ENCODE peak calls at places on chromosomes 6 and 20, in five cellular contexts. One of them, this sample, is unnamed.

GRCh38 chr20:60201198-60201597 is 243.0 kb downstream of the CDH26 start:
- DNase-seq in hepatocyte: no peak
- DNase-seq in lower lobe of right lung: no peak
- DNase-seq in breast epithelium: no peak
- DNase-seq in mammary epithelial cell: no peak
- DNase-seq in this sample: no peak

GRCh38 chr6:121436172-121436965 is 923 bp downstream of the GJA1 start:
- DNase-seq in hepatocyte: peak; percentile 14
- DNase-seq in lower lobe of right lung: no peak
- DNase-seq in breast epithelium: no peak
- DNase-seq in mammary epithelial cell: no peak
- DNase-seq in this sample: no peak

GRCh38 chr6:27178001-27178730 is 69.3 kb upstream of the PRSS16 start:
- DNase-seq in hepatocyte: peak; percentile 78
- DNase-seq in lower lobe of right lung: no peak
- DNase-seq in breast epithelium: no peak
- DNase-seq in mammary epithelial cell: peak; percentile 85
- DNase-seq in this sample: peak; percentile 87

GRCh38 chr6:119322715-119323350 is 26.7 kb downstream of the MAN1A1 start:
- DNase-seq in hepatocyte: no peak
- DNase-seq in lower lobe of right lung: no peak
- DNase-seq in breast epithelium: no peak
- DNase-seq in mammary epithelial cell: no peak
- DNase-seq in this sample: no peak

GRCh38 chr6:15312500-15312899 is 66.6 kb downstream of the JARID2 start:
- DNase-seq in hepatocyte: no peak
- DNase-seq in lower lobe of right lung: no peak
- DNase-seq in breast epithelium: no peak
- DNase-seq in mammary epithelial cell: no peak
- DNase-seq in this sample: no peak

GRCh38 chr6:35757461-35758123 is 18.8 kb upstream of the CLPSL2 start:
- DNase-seq in hepatocyte: peak; percentile 54
- DNase-seq in lower lobe of right lung: no peak
- DNase-seq in breast epithelium: no peak
- DNase-seq in mammary epithelial cell: no peak
- DNase-seq in this sample: peak; percentile 86

GRCh38 chr20:40532103-40532502 is 156.9 kb downstream of the MAFB start:
- DNase-seq in hepatocyte: no peak
- DNase-seq in lower lobe of right lung: no peak
- DNase-seq in breast epithelium: no peak
- DNase-seq in mammary epithelial cell: peak; percentile 32
- DNase-seq in this sample: peak; percentile 82

GRCh38 chr20:62933966-62934365 is 4.0 kb upstream of the GID8 start:
- DNase-seq in hepatocyte: no peak
- DNase-seq in lower lobe of right lung: peak; percentile 15
- DNase-seq in breast epithelium: no peak
- DNase-seq in mammary epithelial cell: no peak
- DNase-seq in this sample: peak; percentile 42

GRCh38 chr6:112939543-112939942 is 592.4 kb downstream of the RFPL4B start:
- DNase-seq in hepatocyte: no peak
- DNase-seq in lower lobe of right lung: no peak
- DNase-seq in breast epithelium: no peak
- DNase-seq in mammary epithelial cell: no peak
- DNase-seq in this sample: no peak

GRCh38 chr6:6701864-6702263 is 113.3 kb downstream of the LY86 start:
- DNase-seq in hepatocyte: no peak
- DNase-seq in lower lobe of right lung: peak; percentile 54
- DNase-seq in breast epithelium: no peak
- DNase-seq in mammary epithelial cell: no peak
- DNase-seq in this sample: no peak

GRCh38 chr6:132725471-132725870 is 11.6 kb upstream of the VNN1 start:
- DNase-seq in hepatocyte: no peak
- DNase-seq in lower lobe of right lung: no peak
- DNase-seq in breast epithelium: no peak
- DNase-seq in mammary epithelial cell: no peak
- DNase-seq in this sample: no peak

GRCh38 chr6:13716955-13717295 is 5.3 kb upstream of the RANBP9 start:
- DNase-seq in hepatocyte: no peak
- DNase-seq in lower lobe of right lung: no peak
- DNase-seq in breast epithelium: no peak
- DNase-seq in mammary epithelial cell: no peak
- DNase-seq in this sample: no peak

GRCh38 chr6:126535585-126535984 is 195.7 kb downstream of the CENPW start:
- DNase-seq in hepatocyte: no peak
- DNase-seq in lower lobe of right lung: no peak
- DNase-seq in breast epithelium: no peak
- DNase-seq in mammary epithelial cell: no peak
- DNase-seq in this sample: no peak

GRCh38 chr6:119594907-119595306 is 245.3 kb upstream of the MAN1A1 start:
- DNase-seq in hepatocyte: no peak
- DNase-seq in lower lobe of right lung: no peak
- DNase-seq in breast epithelium: no peak
- DNase-seq in mammary epithelial cell: peak; percentile 66
- DNase-seq in this sample: no peak

GRCh38 chr6:138231399-138231886 is 13.2 kb upstream of the PBOV1 start:
- DNase-seq in hepatocyte: peak; percentile 45
- DNase-seq in lower lobe of right lung: no peak
- DNase-seq in breast epithelium: no peak
- DNase-seq in mammary epithelial cell: peak; percentile 5
- DNase-seq in this sample: no peak

GRCh38 chr20:1935696-1936366 is 40.6 kb downstream of the SIRPA start:
- DNase-seq in hepatocyte: peak; percentile 32
- DNase-seq in lower lobe of right lung: no peak
- DNase-seq in breast epithelium: no peak
- DNase-seq in mammary epithelial cell: no peak
- DNase-seq in this sample: no peak

GRCh38 chr6:110255356-110255755 is 75.1 kb downstream of the CDC40 start:
- DNase-seq in hepatocyte: peak; percentile 63
- DNase-seq in lower lobe of right lung: no peak
- DNase-seq in breast epithelium: no peak
- DNase-seq in mammary epithelial cell: peak; percentile 9
- DNase-seq in this sample: peak; percentile 90

GRCh38 chr6:53359843-53360834 is 11.4 kb upstream of the ELOVL5 start:
- DNase-seq in hepatocyte: peak; percentile 47
- DNase-seq in lower lobe of right lung: no peak
- DNase-seq in breast epithelium: no peak
- DNase-seq in mammary epithelial cell: no peak
- DNase-seq in this sample: no peak

GRCh38 chr20:22379472-22379871 is 204.9 kb downstream of the FOXA2 start:
- DNase-seq in hepatocyte: no peak
- DNase-seq in lower lobe of right lung: no peak
- DNase-seq in breast epithelium: no peak
- DNase-seq in mammary epithelial cell: peak; percentile 99
- DNase-seq in this sample: no peak

GRCh38 chr20:50020283-50020682 is 37.5 kb downstream of the SNAI1 start:
- DNase-seq in hepatocyte: no peak
- DNase-seq in lower lobe of right lung: no peak
- DNase-seq in breast epithelium: no peak
- DNase-seq in mammary epithelial cell: peak; percentile 61
- DNase-seq in this sample: no peak

GRCh38 chr20:62227977-62228958 is 8.2 kb upstream of the HRH3 start:
- DNase-seq in hepatocyte: no peak
- DNase-seq in lower lobe of right lung: no peak
- DNase-seq in breast epithelium: no peak
- DNase-seq in mammary epithelial cell: no peak
- DNase-seq in this sample: peak; percentile 88

GRCh38 chr6:167907837-167908681 is 81.3 kb downstream of the AFDN start:
- DNase-seq in hepatocyte: peak; percentile 30
- DNase-seq in lower lobe of right lung: no peak
- DNase-seq in breast epithelium: no peak
- DNase-seq in mammary epithelial cell: peak; percentile 50
- DNase-seq in this sample: no peak

GRCh38 chr6:31270788-31271640 is 878 bp downstream of the HLA-C start:
- DNase-seq in hepatocyte: peak; percentile 68
- DNase-seq in lower lobe of right lung: peak; percentile 81
- DNase-seq in breast epithelium: peak; percentile 70
- DNase-seq in mammary epithelial cell: peak; percentile 63
- DNase-seq in this sample: peak; percentile 91

DNA sequence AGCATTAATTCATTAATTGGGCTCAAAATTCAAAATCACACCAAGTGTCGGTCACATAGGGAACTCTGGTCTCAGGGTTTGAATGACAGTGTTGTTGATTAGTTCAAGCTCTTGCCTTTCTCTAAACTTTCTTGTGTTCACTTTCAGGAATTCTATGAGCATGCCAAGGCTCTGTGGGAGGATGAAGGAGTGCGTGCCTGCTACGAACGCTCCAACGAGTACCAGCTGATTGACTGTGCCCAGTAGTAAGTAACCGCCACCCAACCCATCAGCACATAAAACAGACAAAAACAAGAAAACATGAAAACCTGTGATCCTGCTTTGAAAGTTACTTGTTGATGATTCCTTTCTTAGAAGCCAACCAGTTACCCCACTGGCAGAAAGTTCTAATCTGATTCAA is 52.7 kb downstream of the GNAS start:
- DNase-seq in hepatocyte: no peak
- DNase-seq in lower lobe of right lung: no peak
- DNase-seq in breast epithelium: no peak
- DNase-seq in mammary epithelial cell: no peak
- DNase-seq in this sample: no peak
- H3K4me1 ChIP-seq in hepatocyte: peaks cover 18% of the 10 kb centered on the region
- H3K4me1 ChIP-seq in lower lobe of right lung: peaks cover 50% of the 10 kb centered on the region
- H3K4me1 ChIP-seq in breast epithelium: peaks cover 23% of the 10 kb centered on the region
- H3K4me1 ChIP-seq in mammary epithelial cell: peaks cover 18% of the 10 kb centered on the region
- H3K4me1 ChIP-seq in this sample: peaks cover 2% of the 10 kb centered on the region

GRCh38 chr6:25350593-25350992 is 71.4 kb downstream of the CARMIL1 start:
- DNase-seq in hepatocyte: no peak
- DNase-seq in lower lobe of right lung: no peak
- DNase-seq in breast epithelium: no peak
- DNase-seq in mammary epithelial cell: no peak
- DNase-seq in this sample: no peak
- TF ChIP-seq CTCF in hepatocyte: no peak
- TF ChIP-seq CTCF in lower lobe of right lung: no peak
- TF ChIP-seq CTCF in breast epithelium: no peak
- TF ChIP-seq CTCF in mammary epithelial cell: no peak
- TF ChIP-seq CTCF in this sample: no peak

GRCh38 chr6:154435400-154435945 is 75.0 kb downstream of the CNKSR3 start:
- DNase-seq in hepatocyte: no peak
- DNase-seq in lower lobe of right lung: no peak
- DNase-seq in breast epithelium: no peak
- DNase-seq in mammary epithelial cell: no peak
- DNase-seq in this sample: no peak

GRCh38 chr6:154438882-154439281 is 71.6 kb downstream of the CNKSR3 start:
- DNase-seq in hepatocyte: no peak
- DNase-seq in lower lobe of right lung: no peak
- DNase-seq in breast epithelium: no peak
- DNase-seq in mammary epithelial cell: no peak
- DNase-seq in this sample: no peak

GRCh38 chr6:154441995-154442310 is 68.5 kb downstream of the CNKSR3 start:
- DNase-seq in hepatocyte: no peak
- DNase-seq in lower lobe of right lung: no peak
- DNase-seq in breast epithelium: no peak
- DNase-seq in mammary epithelial cell: no peak
- DNase-seq in this sample: no peak

GRCh38 chr6:154440422-154441043 is 70.0 kb downstream of the CNKSR3 start:
- DNase-seq in hepatocyte: no peak
- DNase-seq in lower lobe of right lung: no peak
- DNase-seq in breast epithelium: no peak
- DNase-seq in mammary epithelial cell: no peak
- DNase-seq in this sample: no peak

DNA sequence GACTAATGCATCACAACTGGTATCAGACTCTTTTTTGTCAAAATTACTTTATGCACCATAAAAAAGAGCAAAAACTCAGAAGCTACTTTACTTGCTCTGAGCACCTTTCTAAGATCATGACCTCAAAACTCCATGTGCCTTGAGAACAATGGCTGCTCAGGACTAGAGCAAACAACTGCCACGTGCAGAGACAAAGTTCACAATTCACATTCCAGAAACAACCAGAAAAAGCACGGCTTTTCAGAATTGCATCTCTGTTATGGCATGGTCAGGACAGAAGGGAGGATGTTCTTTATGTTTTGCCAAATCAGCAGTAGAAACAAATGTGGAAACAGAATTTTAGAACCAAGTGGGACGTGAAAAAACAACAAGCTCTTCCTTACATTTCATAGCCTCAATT is 70.5 kb downstream of the CNKSR3 start:
- DNase-seq in hepatocyte: no peak
- DNase-seq in lower lobe of right lung: no peak
- DNase-seq in breast epithelium: no peak
- DNase-seq in mammary epithelial cell: no peak
- DNase-seq in this sample: no peak
- H3K27me3 ChIP-seq in hepatocyte: no peaks in the 10 kb centered on the region
- H3K27me3 ChIP-seq in lower lobe of right lung: no peaks in the 10 kb centered on the region
- H3K27me3 ChIP-seq in breast epithelium: no peaks in the 10 kb centered on the region
- H3K27me3 ChIP-seq in mammary epithelial cell: no peaks in the 10 kb centered on the region
- H3K27me3 ChIP-seq in this sample: no peaks in the 10 kb centered on the region

DNA sequence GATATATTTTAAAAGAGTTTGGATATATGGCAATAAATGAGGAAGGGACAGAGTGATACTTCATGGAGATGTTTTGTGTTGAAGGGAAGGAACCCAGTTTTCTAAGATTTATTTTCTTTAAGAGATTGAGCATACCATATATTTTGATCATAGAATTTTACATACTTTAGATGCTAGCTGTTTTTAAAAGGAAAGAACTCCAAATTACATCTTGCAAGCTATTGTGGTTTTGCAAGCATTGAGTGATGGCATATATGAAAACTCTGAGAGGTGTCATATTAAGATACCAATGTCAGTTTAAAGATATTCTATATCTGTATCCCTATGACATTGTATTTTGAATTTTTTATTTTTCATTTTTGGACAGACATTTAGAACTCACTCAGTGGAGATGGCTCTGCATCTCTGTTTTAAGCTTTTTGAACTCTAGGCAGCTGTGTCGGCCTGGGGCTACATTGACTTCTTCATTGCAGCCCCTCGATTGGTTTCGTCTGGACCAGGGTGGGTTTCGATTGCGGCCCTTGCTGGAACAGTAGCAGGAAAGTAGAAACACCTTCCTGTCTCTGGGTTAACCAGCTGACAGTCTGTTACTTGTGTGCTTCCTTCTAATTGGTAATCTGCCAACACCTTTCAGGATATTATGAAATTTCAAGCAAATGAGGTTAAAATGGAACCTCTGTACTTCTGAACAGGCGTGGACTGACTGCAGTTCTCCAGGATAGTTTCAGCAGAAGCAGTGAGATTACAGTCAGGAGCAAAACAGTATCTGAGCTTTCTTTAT is 14.0 kb downstream of the IGF2R start:
- DNase-seq in hepatocyte: no peak
- DNase-seq in lower lobe of right lung: no peak
- DNase-seq in breast epithelium: no peak
- DNase-seq in mammary epithelial cell: peak; percentile 51
- DNase-seq in this sample: no peak
- H3K4me1 ChIP-seq in hepatocyte: peaks cover 56% of the 10 kb centered on the region
- H3K4me1 ChIP-seq in lower lobe of right lung: peaks cover 94% of the 10 kb centered on the region
- H3K4me1 ChIP-seq in breast epithelium: peaks cover 14% of the 10 kb centered on the region
- H3K4me1 ChIP-seq in mammary epithelial cell: peaks cover 36% of the 10 kb centered on the region
- H3K4me1 ChIP-seq in this sample: peaks cover 16% of the 10 kb centered on the region

This sample was measured in endodermal cell.